ENCODE peak calls at places on chromosome 19, in eight cellular contexts. Y is breast epithelium; X is H9; R is cardiac muscle cell; S is MV-4-11; Z is uterus; V is T-cell; J is activated CD8-positive, alpha-beta T cell treated with anti-CD3 and anti-CD28 coated beads for 36 hours. N is an unnamed sample.
A peak's percentile ranks its signal among the peaks of the same experiment; 100 is the strongest.

GRCh38 chr19:29084266-29084665 is 128.7 kb downstream of the UQCRFS1 start:
- DNase-seq in X (peak; percentile 65), Y (no peak), V (no peak), Z (no peak), S (no peak), R (peak; percentile 7), J (no peak), N (peak; percentile 71)

GRCh38 chr19:3366761-3367571 is 583 bp downstream of the NFIC start:
- DNase-seq in X (no peak), J (peak; percentile 47), Z (peak; percentile 72), Y (no peak), V (no peak), R (peak; percentile 52), S (peak; percentile 26), N (no peak)

GRCh38 chr19:2542341-2543069 is 66.6 kb downstream of the GADD45B start:
- DNase-seq in S (peak; percentile 80), X (peak; percentile 58), V (no peak), J (no peak), Y (no peak), Z (no peak), R (peak; percentile 29), N (peak; percentile 82)

GRCh38 chr19:4130635-4131438 is 6.9 kb upstream of the MAP2K2 start:
- DNase-seq in Y (no peak), J (no peak), Z (no peak), V (no peak), R (peak; percentile 65), S (no peak), X (no peak), N (no peak)

GRCh38 chr19:6241680-6242079 is 38.1 kb downstream of the MLLT1 start:
- DNase-seq in X (no peak), V (no peak), Y (peak; percentile 65), S (no peak), R (no peak), Z (no peak), J (no peak), N (no peak)

GRCh38 chr19:12777217-12778019 is 2.1 kb upstream of the HOOK2 start:
- DNase-seq in X (peak; percentile 84), Z (peak; percentile 83), V (peak; percentile 81), J (peak; percentile 85), R (peak; percentile 84), Y (peak; percentile 71), S (peak; percentile 73), N (peak; percentile 95)

GRCh38 chr19:5504115-5504514 is 48.9 kb downstream of the ZNRF4 start:
- DNase-seq in X (peak; percentile 52), Y (no peak), V (no peak), J (no peak), R (no peak), S (no peak), Z (no peak), N (no peak)

GRCh38 chr19:54521860-54522513 is 19.4 kb downstream of the LAIR2 start:
- DNase-seq in R (no peak), S (no peak), Y (no peak), V (no peak), X (no peak), Z (no peak), J (no peak), N (no peak)

GRCh38 chr19:47430041-47430802 is 10.9 kb upstream of the MEIS3 start:
- DNase-seq in J (peak; percentile 64), Z (no peak), R (peak; percentile 71), X (peak; percentile 79), V (no peak), S (no peak), Y (no peak), N (no peak)

GRCh38 chr19:35135389-35135909 is 590 bp upstream of the LGI4 start:
- DNase-seq in J (peak; percentile 81), V (peak; percentile 63), X (peak; percentile 84), R (peak; percentile 76), Z (peak; percentile 87), S (peak; percentile 57), Y (no peak), N (peak; percentile 91)

GRCh38 chr19:48970923-48971395 is 5.8 kb downstream of the FTL start:
- DNase-seq in X (peak; percentile 88), J (peak; percentile 93), S (peak; percentile 89), R (peak; percentile 87), Z (peak; percentile 83), Y (no peak), V (peak; percentile 83), N (peak; percentile 95)

GRCh38 chr19:17027428-17027816 is 812 bp upstream of the CPAMD8 start:
- DNase-seq in V (no peak), Z (no peak), X (no peak), Y (no peak), J (no peak), R (no peak), S (no peak), N (no peak)

GRCh38 chr19:29379257-29379986 is 146.4 kb upstream of the VSTM2B start:
- DNase-seq in J (no peak), R (no peak), Y (peak; percentile 10), S (no peak), V (no peak), Z (no peak), X (peak; percentile 15), N (peak; percentile 60)

GRCh38 chr19:13056052-13056660 is 46.5 kb downstream of the LYL1 start:
- DNase-seq in Y (peak; percentile 79), X (peak; percentile 73), V (no peak), Z (peak; percentile 79), R (peak; percentile 86), S (no peak), J (no peak), N (peak; percentile 89)

GRCh38 chr19:2770055-2771013 is 12.7 kb downstream of the SGTA start:
- DNase-seq in R (peak; percentile 77), J (no peak), X (no peak), Y (peak; percentile 35), Z (peak; percentile 66), V (no peak), S (peak; percentile 61), N (no peak)

GRCh38 chr19:37933965-37934364 is 27.0 kb downstream of the SIPA1L3 start:
- DNase-seq in V (no peak), Z (no peak), J (no peak), Y (no peak), S (no peak), R (peak; percentile 72), X (no peak), N (no peak)

GRCh38 chr19:33241530-33242101 is 16.0 kb upstream of the SLC7A10 start:
- DNase-seq in Y (no peak), X (no peak), S (peak; percentile 28), J (peak; percentile 55), V (peak; percentile 22), R (no peak), Z (peak; percentile 27), N (no peak)

GRCh38 chr19:409515-410242 is 732 bp upstream of the C2CD4C start:
- DNase-seq in Z (no peak), J (peak; percentile 20), S (no peak), R (no peak), V (no peak), Y (no peak), X (no peak), N (peak; percentile 77)

GRCh38 chr19:45440873-45441654 is 17.3 kb upstream of the ERCC1 start:
- DNase-seq in S (peak; percentile 24), X (peak; percentile 72), Y (no peak), V (no peak), Z (no peak), J (no peak), R (peak; percentile 58), N (no peak)

N was measured in posterior vena cava.